ENCODE peak calls at places on chromosomes 6 and 20, in eight cellular contexts. K is stomach, X is HL-60, R is HCT116, M is breast epithelium, J is spleen, I is H1, N is Panc1. V is an unnamed sample.

GRCh38 chr20:6492396-6493055 is 275.0 kb upstream of the BMP2 start:
- DNase-seq in R (no peak), J (no peak), N (no peak), X (no peak), M (no peak), K (no peak), I (no peak), V (no peak)

GRCh38 chr6:130161627-130162404 is 60.9 kb downstream of the SAMD3 start:
- DNase-seq in M (no peak), R (no peak), J (no peak), X (no peak), N (no peak), K (no peak), I (no peak), V (no peak)

GRCh38 chr20:645318-646106 is 7.5 kb downstream of the SRXN1 start:
- DNase-seq in K (peak), I (peak), X (peak), M (peak), J (peak), R (peak), N (peak), V (no peak)

GRCh38 chr6:23688650-23689049 is 437.4 kb upstream of the NRSN1 start:
- DNase-seq in J (no peak), K (no peak), R (no peak), X (no peak), M (no peak), I (no peak), N (no peak), V (no peak)

GRCh38 chr6:131999545-132000146 is 48.5 kb upstream of the CCN2 start:
- DNase-seq in N (no peak), M (no peak), K (no peak), J (no peak), I (no peak), X (no peak), R (no peak), V (no peak)

GRCh38 chr20:20454850-20455627 is 87.1 kb downstream of the INSM1 start:
- DNase-seq in R (no peak), M (no peak), N (no peak), J (no peak), X (no peak), K (no peak), I (no peak), V (no peak)

GRCh38 chr6:157034433-157035230 is 257.5 kb downstream of the ARID1B start:
- DNase-seq in R (peak), J (no peak), N (no peak), K (no peak), X (no peak), M (no peak), I (no peak), V (no peak)

GRCh38 chr6:22821664-22822320 is 252.4 kb downstream of the HDGFL1 start:
- DNase-seq in K (no peak), N (no peak), M (no peak), R (no peak), X (no peak), I (no peak), J (no peak), V (no peak)

GRCh38 chr20:25136643-25137559 is 55.0 kb upstream of the VSX1 start:
- DNase-seq in N (peak), R (peak), X (no peak), J (no peak), I (no peak), K (no peak), M (peak), V (peak)

GRCh38 chr6:116572162-116572561 is 858 bp downstream of the RWDD1 start:
- DNase-seq in M (no peak), R (no peak), K (peak), N (no peak), I (no peak), X (no peak), J (no peak), V (peak)

GRCh38 chr6:150142657-150143501 is at the start of gene PPP1R14C:
- DNase-seq in J (no peak), N (no peak), M (no peak), R (no peak), I (peak), K (no peak), X (no peak), V (no peak)

GRCh38 chr6:69416739-69417138 is 380.1 kb downstream of the LMBRD1 start:
- DNase-seq in X (no peak), R (no peak), N (no peak), I (no peak), J (no peak), M (no peak), K (no peak), V (no peak)

GRCh38 chr6:13030421-13030820 is 297.9 kb downstream of the TBC1D7 start:
- DNase-seq in J (no peak), R (no peak), K (no peak), N (no peak), M (no peak), X (no peak), I (no peak), V (no peak)

GRCh38 chr6:44462797-44463770 is 75.6 kb downstream of the CDC5L start:
- DNase-seq in R (no peak), K (no peak), J (no peak), N (no peak), M (no peak), X (no peak), I (no peak), V (no peak)

GRCh38 chr6:158758941-158759479 is 60.2 kb downstream of the EZR start:
- DNase-seq in J (no peak), R (no peak), I (no peak), K (no peak), X (no peak), N (no peak), M (no peak), V (no peak)

GRCh38 chr6:135936606-135937005 is 85.1 kb downstream of the PDE7B start:
- DNase-seq in I (no peak), J (no peak), X (no peak), K (no peak), R (no peak), M (no peak), N (peak), V (no peak)

GRCh38 chr20:49303211-49303610 is 25.4 kb upstream of the ZNFX1 start:
- DNase-seq in K (no peak), R (no peak), I (no peak), X (no peak), N (no peak), J (no peak), M (no peak), V (no peak)

GRCh38 chr6:4210619-4211419 is 75.4 kb upstream of the ECI2 start:
- DNase-seq in K (peak), J (no peak), M (peak), R (peak), I (peak), X (no peak), N (peak), V (no peak)

GRCh38 chr6:15430947-15431405 is 185.1 kb downstream of the JARID2 start:
- DNase-seq in X (no peak), K (no peak), N (no peak), M (no peak), I (no peak), J (no peak), R (no peak), V (no peak)

GRCh38 chr6:41640436-41640835 is 2.2 kb downstream of the MDFI start:
- DNase-seq in M (peak), I (peak), N (no peak), K (no peak), X (no peak), J (no peak), R (no peak), V (peak)

GRCh38 chr20:33278700-33279099 is 4.3 kb upstream of the BPIFB1 start:
- DNase-seq in N (no peak), J (no peak), K (no peak), R (no peak), M (no peak), I (no peak), X (no peak), V (no peak)

GRCh38 chr6:32081676-32082075 is 27.5 kb downstream of the TNXB start:
- DNase-seq in M (no peak), K (no peak), I (no peak), J (no peak), N (no peak), R (no peak), X (no peak), V (no peak)

GRCh38 chr20:47355489-47356219 is 845 bp downstream of the ZMYND8 start:
- DNase-seq in J (peak), I (no peak), K (no peak), R (no peak), X (no peak), N (no peak), M (no peak), V (no peak)
- TF ChIP-seq POLR2AphosphoS5 in J (no peak), I (no peak), K (no peak), R (no peak), X (no peak), N (peak), M (no peak), V (no peak)

GRCh38 chr6:71383891-71384489 is 95.4 kb downstream of the OGFRL1 start:
- DNase-seq in I (no peak), K (no peak), X (no peak), N (no peak), R (peak), J (no peak), M (no peak), V (no peak)
- TF ChIP-seq CTCF in I (no peak), K (no peak), X (peak), N (peak), R (peak), J (no peak), M (peak), V (peak)

GRCh38 chr20:52131048-52131643 is 60.4 kb downstream of the ZFP64 start:
- DNase-seq in K (no peak), J (no peak), R (no peak), N (no peak), X (no peak), I (no peak), M (no peak), V (no peak)

GRCh38 chr20:52130406-52130805 is 61.2 kb downstream of the ZFP64 start:
- DNase-seq in M (no peak), X (no peak), J (no peak), N (no peak), K (no peak), I (no peak), R (no peak), V (no peak)

GRCh38 chr20:52129611-52130010 is 62.0 kb downstream of the ZFP64 start:
- DNase-seq in K (no peak), M (no peak), J (no peak), I (no peak), X (no peak), R (no peak), N (no peak), V (no peak)

GRCh38 chr20:52124821-52125220 is 66.8 kb downstream of the ZFP64 start:
- DNase-seq in I (no peak), X (no peak), K (no peak), M (no peak), N (no peak), R (no peak), J (no peak), V (no peak)

DNA sequence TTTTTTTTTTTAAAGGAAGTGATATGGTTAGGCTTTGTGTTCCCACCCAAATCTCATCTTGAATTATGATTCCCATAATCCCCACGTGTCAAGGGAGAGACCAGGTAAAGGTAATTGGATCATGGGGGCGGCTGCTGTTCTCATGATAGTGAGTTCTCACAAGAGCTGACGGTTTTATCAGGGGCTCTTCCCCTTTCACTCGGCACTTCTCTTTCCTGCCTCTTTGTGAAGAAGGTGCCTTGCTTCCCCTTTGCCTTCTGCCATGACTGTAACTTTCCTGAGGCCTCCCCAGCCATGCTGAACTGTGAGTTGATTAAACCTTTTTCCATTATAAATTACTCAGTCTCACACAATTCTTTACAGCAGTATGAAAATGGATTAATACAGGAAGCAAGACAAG is 64.3 kb downstream of the ZFP64 start:
- DNase-seq in I (no peak), N (no peak), X (peak), K (no peak), M (no peak), J (no peak), R (no peak), V (no peak)
- TF ChIP-seq POLR2AphosphoS5 in I (no peak), N (no peak), X (no peak), K (no peak), M (no peak), J (no peak), R (no peak), V (no peak)

GRCh38 chr20:19071902-19072498 is 140.4 kb upstream of the SLC24A3 start:
- DNase-seq in K (no peak), I (peak), R (no peak), N (no peak), M (no peak), X (no peak), J (no peak), V (no peak)

GRCh38 chr20:19072988-19073387 is 139.5 kb upstream of the SLC24A3 start:
- DNase-seq in M (no peak), K (no peak), R (no peak), I (peak), J (no peak), X (no peak), N (no peak), V (no peak)

GRCh38 chr20:19071442-19071717 is 141.1 kb upstream of the SLC24A3 start:
- DNase-seq in K (no peak), R (no peak), J (no peak), X (no peak), M (no peak), I (no peak), N (no peak), V (no peak)

GRCh38 chr20:19074828-19075516 is 137.5 kb upstream of the SLC24A3 start:
- DNase-seq in M (peak), J (peak), R (no peak), I (peak), X (peak), K (no peak), N (no peak), V (no peak)

GRCh38 chr20:19073584-19074198 is 138.8 kb upstream of the SLC24A3 start:
- DNase-seq in N (no peak), M (no peak), K (no peak), R (no peak), I (peak), J (no peak), X (no peak), V (no peak)
- TF ChIP-seq CTCF in N (peak), M (no peak), K (no peak), R (peak), I (peak), J (no peak), X (no peak), V (no peak)

GRCh38 chr6:137903274-137903932 is 36.3 kb downstream of the TNFAIP3 start:
- DNase-seq in J (no peak), R (no peak), K (no peak), N (no peak), X (no peak), I (no peak), M (no peak), V (no peak)

GRCh38 chr6:137904822-137905617 is 38.0 kb downstream of the TNFAIP3 start:
- DNase-seq in M (no peak), N (no peak), I (no peak), J (no peak), R (no peak), K (no peak), X (no peak), V (no peak)

GRCh38 chr6:137906020-137906472 is 39.0 kb downstream of the TNFAIP3 start:
- DNase-seq in M (no peak), K (no peak), J (no peak), X (no peak), I (no peak), R (no peak), N (no peak), V (no peak)

GRCh38 chr6:137902721-137903120 is 35.7 kb downstream of the TNFAIP3 start:
- DNase-seq in X (no peak), R (no peak), J (no peak), M (no peak), I (no peak), N (no peak), K (no peak), V (no peak)

DNA sequence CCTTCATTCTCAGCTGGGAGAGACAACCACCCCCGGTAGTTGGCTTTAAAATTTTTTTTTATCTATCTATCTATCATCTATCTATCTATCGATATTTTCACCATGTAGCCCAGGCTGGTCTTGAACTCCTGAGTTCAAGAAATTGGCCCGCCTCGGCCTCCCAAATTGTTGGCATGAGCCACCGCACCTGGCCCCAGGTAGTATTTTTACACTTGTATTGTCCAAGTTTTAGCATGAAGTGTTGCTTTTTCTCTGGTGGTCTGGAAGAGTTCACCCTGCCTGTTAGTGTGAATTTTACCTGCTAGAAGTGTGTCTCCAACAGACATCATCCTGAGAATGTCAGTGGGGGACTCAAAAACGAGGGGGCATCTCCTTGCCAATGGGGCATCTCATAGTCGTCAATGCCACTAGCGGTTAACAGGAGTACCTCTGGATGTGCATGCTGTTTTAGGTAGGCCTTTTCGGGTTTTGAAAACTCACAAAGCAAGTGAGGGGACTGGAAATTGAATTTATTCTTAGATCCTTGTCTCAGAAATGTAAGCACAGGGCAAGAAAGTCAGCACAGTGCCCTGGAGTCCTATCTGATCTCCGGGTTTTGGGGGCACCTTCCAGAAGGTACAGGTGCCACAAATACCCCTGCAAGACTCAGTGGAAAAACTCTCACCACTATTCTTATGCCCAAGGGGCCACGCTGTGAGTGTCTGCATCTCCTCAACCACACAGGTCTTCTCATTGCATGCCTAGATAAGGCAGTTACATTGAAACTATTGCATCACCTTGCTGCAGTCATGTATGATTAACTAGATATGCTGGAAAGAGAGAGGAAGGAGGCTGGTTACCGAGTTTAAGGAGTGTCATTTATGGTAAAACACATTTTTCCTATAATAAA is 37.1 kb downstream of the TNFAIP3 start:
- DNase-seq in J (no peak), M (no peak), K (no peak), R (peak), X (peak), N (no peak), I (no peak), V (no peak)
- TF ChIP-seq POLR2AphosphoS5 in J (no peak), M (no peak), K (no peak), R (no peak), X (no peak), N (no peak), I (no peak), V (no peak)

GRCh38 chr6:165249808-165250207 is 59.6 kb downstream of the C6orf118 start:
- DNase-seq in M (no peak), J (no peak), R (no peak), X (no peak), N (no peak), I (no peak), K (no peak), V (no peak)

GRCh38 chr6:165244524-165245247 is 64.7 kb downstream of the C6orf118 start:
- DNase-seq in I (peak), N (no peak), J (no peak), R (no peak), K (no peak), M (no peak), X (no peak), V (no peak)

GRCh38 chr6:165243801-165244200 is 65.6 kb downstream of the C6orf118 start:
- DNase-seq in I (no peak), J (no peak), X (no peak), K (no peak), N (no peak), M (no peak), R (no peak), V (no peak)

GRCh38 chr6:165245716-165246115 is 63.7 kb downstream of the C6orf118 start:
- DNase-seq in R (no peak), I (no peak), K (no peak), X (no peak), J (no peak), M (no peak), N (no peak), V (no peak)

GRCh38 chr6:165245287-165245686 is 64.1 kb downstream of the C6orf118 start:
- DNase-seq in K (no peak), I (no peak), N (no peak), M (no peak), X (no peak), R (no peak), J (no peak), V (no peak)
- TF ChIP-seq CTCF in K (no peak), I (no peak), N (peak), M (no peak), X (no peak), R (no peak), J (no peak), V (no peak)

GRCh38 chr6:169905041-169905807 is 153.8 kb downstream of the ERMARD start:
- DNase-seq in R (no peak), M (no peak), J (no peak), X (no peak), N (no peak), K (peak), I (no peak), V (peak)
- TF ChIP-seq POLR2AphosphoS5 in R (no peak), M (peak), J (peak), X (no peak), N (no peak), K (peak), I (no peak), V (peak)

GRCh38 chr6:108562503-108562993 is 1.8 kb downstream of the FOXO3 start:
- DNase-seq in J (peak), X (peak), R (peak), K (peak), M (peak), N (peak), I (peak), V (peak)
- TF ChIP-seq CTCF in J (no peak), X (no peak), R (no peak), K (no peak), M (no peak), N (no peak), I (no peak), V (no peak)

V was measured in sigmoid colon.